ENCODE peak calls at places on chromosomes 6 and 20, in ten cellular contexts. B is activated naive CD4-positive, alpha-beta T cell treated with anti-CD3 and anti-CD28 coated beads, Interleukin-2, amount 10 ng/mL, durations not matched to agents 7 days and 5 days; O is occipital lobe; G is choroid plexus epithelial cell; K is naive thymus-derived CD8-positive, alpha-beta T cell; I is Calu3; P is GM03348; W is epithelial cell of proximal tubule; C is SJSA1; L is ureter. S is an unnamed sample.

GRCh38 chr6:167797871-167798265 is 28.8 kb upstream of the AFDN start:
- DNase-seq in K (no peak), O (no peak), W (no peak), L (no peak), C (no peak), B (no peak), I (no peak), G (no peak), P (no peak), S (no peak)

GRCh38 chr6:84687487-84687886 is 76.9 kb downstream of the TBX18 start:
- DNase-seq in W (no peak), B (no peak), K (no peak), L (no peak), C (no peak), O (no peak), I (no peak), P (peak), G (peak), S (no peak)

GRCh38 chr6:19824058-19824807 is 12.9 kb upstream of the ID4 start:
- DNase-seq in L (no peak), P (no peak), B (no peak), G (no peak), I (no peak), O (no peak), C (no peak), K (no peak), W (no peak), S (no peak)

GRCh38 chr20:555933-556332 is 12.3 kb upstream of the CSNK2A1 start:
- DNase-seq in O (no peak), P (no peak), G (peak), K (no peak), W (no peak), C (no peak), I (no peak), L (no peak), B (no peak), S (peak)

GRCh38 chr20:15596220-15596875 is 976.9 kb downstream of the KIF16B start:
- DNase-seq in C (no peak), W (no peak), I (no peak), G (no peak), P (no peak), K (no peak), L (no peak), O (no peak), B (no peak), S (no peak)

GRCh38 chr6:149559389-149559788 is 6.8 kb upstream of the GINM1 start:
- DNase-seq in L (no peak), P (no peak), C (no peak), O (no peak), K (no peak), B (no peak), G (no peak), I (no peak), W (no peak), S (no peak)

GRCh38 chr6:18368277-18369105 is 18.7 kb upstream of the RNF144B start:
- DNase-seq in O (no peak), P (no peak), K (no peak), L (no peak), C (no peak), W (no peak), G (no peak), I (no peak), B (no peak), S (no peak)

GRCh38 chr20:1632228-1632577 is 12.4 kb upstream of the SIRPB1 start:
- DNase-seq in B (no peak), O (no peak), C (no peak), W (no peak), P (no peak), L (no peak), K (no peak), G (no peak), I (no peak), S (no peak)

GRCh38 chr20:45925821-45926506 is 8.5 kb upstream of the PCIF1 start:
- DNase-seq in K (no peak), W (no peak), B (no peak), G (no peak), P (no peak), I (no peak), L (no peak), C (no peak), O (no peak), S (no peak)

GRCh38 chr6:9308284-9308683 is 872.9 kb upstream of the SLC35B3 start:
- DNase-seq in C (no peak), L (no peak), W (no peak), O (no peak), K (no peak), P (no peak), B (no peak), G (peak), I (no peak), S (no peak)

GRCh38 chr6:170172825-170173231 is 118.0 kb downstream of the DLL1 start:
- DNase-seq in G (no peak), W (no peak), K (no peak), P (no peak), O (no peak), B (peak), I (no peak), L (peak), C (no peak), S (no peak)

GRCh38 chr6:118660218-118660569 is 8.8 kb upstream of the CEP85L start:
- DNase-seq in K (peak), B (peak), P (peak), W (no peak), C (no peak), G (peak), O (no peak), L (no peak), I (peak), S (peak)

GRCh38 chr6:57173056-57173885 is 1.1 kb downstream of the BAG2 start:
- DNase-seq in O (no peak), C (peak), G (peak), I (peak), B (peak), K (peak), P (peak), W (peak), L (no peak), S (peak)

GRCh38 chr20:46347831-46348230 is 39.5 kb upstream of the CDH22 start:
- DNase-seq in C (no peak), O (no peak), B (no peak), P (no peak), G (no peak), I (no peak), K (no peak), L (no peak), W (no peak), S (no peak)

GRCh38 chr6:53887318-53887717 is 92.5 kb downstream of the LRRC1 start:
- DNase-seq in B (no peak), L (no peak), I (no peak), K (no peak), P (no peak), G (no peak), O (no peak), W (no peak), C (no peak), S (no peak)

GRCh38 chr20:23049933-23050838 is 714 bp upstream of the THBD start:
- DNase-seq in C (peak), B (no peak), O (no peak), G (peak), K (no peak), I (peak), L (peak), P (peak), W (peak), S (no peak)

GRCh38 chr20:46174469-46175126 is 56.5 kb downstream of the CD40 start:
- DNase-seq in P (peak), W (no peak), B (peak), I (peak), K (peak), O (no peak), G (peak), L (peak), C (no peak), S (peak)

GRCh38 chr20:22425344-22426295 is 158.8 kb downstream of the FOXA2 start:
- DNase-seq in L (no peak), C (no peak), K (no peak), G (no peak), O (no peak), P (no peak), W (peak), I (no peak), B (no peak), S (no peak)

GRCh38 chr6:37678078-37678846 is 19.4 kb downstream of the MDGA1 start:
- DNase-seq in L (no peak), K (no peak), C (no peak), I (no peak), G (no peak), P (no peak), W (no peak), O (no peak), B (no peak), S (no peak)

GRCh38 chr6:43668151-43669028 is 19.2 kb downstream of the MRPS18A start:
- DNase-seq in P (peak), W (no peak), L (peak), G (peak), K (peak), I (peak), B (peak), O (peak), C (peak), S (peak)

GRCh38 chr20:14778875-14779274 is 441.5 kb upstream of the FLRT3 start:
- DNase-seq in K (no peak), C (no peak), B (no peak), O (no peak), L (no peak), G (no peak), P (no peak), W (no peak), I (no peak), S (no peak)

GRCh38 chr6:80535914-80536565 is 429.6 kb downstream of the BCKDHB start:
- DNase-seq in B (no peak), W (no peak), K (no peak), I (no peak), P (no peak), L (no peak), G (peak), O (no peak), C (no peak), S (no peak)

GRCh38 chr6:138336221-138336620 is 41.5 kb upstream of the SMIM28 start:
- DNase-seq in G (no peak), O (no peak), I (no peak), L (no peak), B (no peak), C (no peak), P (no peak), W (no peak), K (no peak), S (peak)

GRCh38 chr6:17580518-17581048 is 19.5 kb upstream of the FAM8A1 start:
- DNase-seq in C (peak), W (no peak), I (peak), O (peak), K (peak), B (peak), L (peak), P (peak), G (peak), S (no peak)

GRCh38 chr6:3139090-3139903 is 18.0 kb downstream of the TUBB2A start:
- DNase-seq in K (no peak), W (no peak), I (no peak), P (peak), L (peak), G (peak), C (no peak), O (no peak), B (no peak), S (no peak)

GRCh38 chr6:11460837-11461661 is 76.5 kb upstream of the TMEM170B start:
- DNase-seq in I (no peak), G (no peak), B (no peak), O (no peak), K (no peak), P (no peak), C (no peak), W (no peak), L (no peak), S (no peak)

GRCh38 chr6:835476-836160 is 142.7 kb upstream of the EXOC2 start:
- DNase-seq in I (no peak), G (peak), C (peak), O (no peak), K (no peak), W (peak), L (no peak), P (no peak), B (no peak), S (no peak)

GRCh38 chr6:154403803-154404202 is 47.2 kb upstream of the IPCEF1 start:
- DNase-seq in K (no peak), W (no peak), L (no peak), I (no peak), P (peak), O (no peak), G (peak), C (peak), B (no peak), S (no peak)

GRCh38 chr6:43941174-43941573 is 171.2 kb downstream of the VEGFA start:
- DNase-seq in P (no peak), W (no peak), C (no peak), K (no peak), I (no peak), G (no peak), L (peak), O (no peak), B (no peak), S (no peak)

GRCh38 chr6:27130668-27131428 is 116.7 kb upstream of the PRSS16 start:
- DNase-seq in W (no peak), C (no peak), I (no peak), L (no peak), K (no peak), B (no peak), P (no peak), O (no peak), G (no peak), S (no peak)